ENCODE peak calls at places on chromosomes 6 and 20, in ten cellular contexts. W is mammary epithelial cell, Z is cardiac fibroblast, P is left ventricle myocardium inferior, G is astrocyte of the cerebellum, J is fibroblast of pulmonary artery, A is HAP-1, X is lower lobe of right lung, S is dorsolateral prefrontal cortex, R is A549. B is an unnamed sample.

GRCh38 chr6:36753671-36754485 is 56.3 kb downstream of the RAB44 start:
- DNase-seq in W (no peak), Z (no peak), P (no peak), G (no peak), J (no peak), A (no peak), X (no peak), S (no peak), R (no peak), B (no peak)

GRCh38 chr6:129281173-129281796 is 398.3 kb downstream of the LAMA2 start:
- DNase-seq in W (no peak), Z (no peak), P (no peak), G (no peak), J (no peak), A (no peak), X (no peak), S (no peak), R (no peak), B (no peak)

GRCh38 chr6:157762636-157763035 is 60.4 kb upstream of the SNX9 start:
- DNase-seq in W (no peak), Z (peak; percentile 22), P (no peak), G (no peak), J (peak; percentile 21), A (no peak), X (no peak), S (no peak), R (peak; percentile 21), B (peak; percentile 47)

GRCh38 chr6:40599580-40599979 is 12.4 kb upstream of the LRFN2 start:
- DNase-seq in W (peak; percentile 17), Z (no peak), P (no peak), G (no peak), J (peak; percentile 3), A (no peak), X (no peak), S (no peak), R (no peak), B (no peak)

GRCh38 chr6:114323784-114324183 is 19.0 kb downstream of the HS3ST5 start:
- DNase-seq in W (no peak), Z (no peak), P (no peak), G (no peak), J (no peak), A (no peak), X (no peak), S (no peak), R (no peak), B (no peak)

GRCh38 chr20:50762045-50762422 is 30.7 kb downstream of the PARD6B start:
- DNase-seq in W (no peak), Z (peak; percentile 27), P (no peak), G (no peak), J (peak; percentile 36), A (no peak), X (no peak), S (no peak), R (no peak), B (peak; percentile 35)

GRCh38 chr20:30511322-30512030 is 746.0 kb upstream of the DEFB115 start:
- DNase-seq in W (no peak), Z (no peak), P (no peak), G (no peak), J (no peak), A (no peak), X (no peak), S (no peak), R (no peak), B (no peak)

GRCh38 chr20:43961541-43962471 is 47.2 kb downstream of the TOX2 start:
- DNase-seq in W (no peak), Z (no peak), P (no peak), G (no peak), J (no peak), A (no peak), X (no peak), S (no peak), R (no peak), B (no peak)

GRCh38 chr20:62558779-62559178 is 83.0 kb upstream of the GATA5 start:
- DNase-seq in W (no peak), Z (no peak), P (peak; percentile 79), G (no peak), J (no peak), A (peak; percentile 34), X (no peak), S (no peak), R (no peak), B (no peak)

GRCh38 chr6:149990672-149991402 is 27.1 kb downstream of the ULBP1 start:
- DNase-seq in W (no peak), Z (no peak), P (no peak), G (no peak), J (no peak), A (peak; percentile 66), X (no peak), S (no peak), R (no peak), B (no peak)

GRCh38 chr6:130324657-130325056 is 41.2 kb upstream of the TMEM200A start:
- DNase-seq in W (peak; percentile 52), Z (peak; percentile 72), P (no peak), G (peak; percentile 58), J (peak; percentile 55), A (no peak), X (no peak), S (no peak), R (no peak), B (peak; percentile 85)

GRCh38 chr6:103908898-103909297 is 950.8 kb downstream of the HACE1 start:
- DNase-seq in W (no peak), Z (no peak), P (no peak), G (no peak), J (no peak), A (no peak), X (no peak), S (no peak), R (no peak), B (no peak)

GRCh38 chr6:3753228-3753795 is 1.8 kb upstream of the PXDC1 start:
- DNase-seq in W (no peak), Z (no peak), P (no peak), G (no peak), J (no peak), A (no peak), X (no peak), S (no peak), R (no peak), B (no peak)

GRCh38 chr6:84752118-84752850 is 12.1 kb downstream of the TBX18 start:
- DNase-seq in W (no peak), Z (peak; percentile 72), P (no peak), G (no peak), J (peak; percentile 82), A (no peak), X (no peak), S (no peak), R (peak; percentile 28), B (peak; percentile 63)

GRCh38 chr20:63167918-63168520 is 47.9 kb downstream of the YTHDF1 start:
- DNase-seq in W (no peak), Z (no peak), P (no peak), G (no peak), J (no peak), A (no peak), X (no peak), S (no peak), R (no peak), B (no peak)

GRCh38 chr6:85484941-85485340 is 35.1 kb downstream of the NT5E start:
- DNase-seq in W (no peak), Z (no peak), P (no peak), G (no peak), J (no peak), A (no peak), X (no peak), S (no peak), R (no peak), B (no peak)

GRCh38 chr6:2633763-2634150 is 117.0 kb downstream of the MYLK4 start:
- DNase-seq in W (no peak), Z (no peak), P (no peak), G (no peak), J (no peak), A (no peak), X (no peak), S (no peak), R (no peak), B (no peak)

GRCh38 chr6:5036309-5036708 is 32.5 kb upstream of the RPP40 start:
- DNase-seq in W (peak; percentile 19), Z (peak; percentile 23), P (no peak), G (no peak), J (peak; percentile 51), A (peak; percentile 40), X (no peak), S (no peak), R (peak; percentile 67), B (peak; percentile 32)

DNA sequence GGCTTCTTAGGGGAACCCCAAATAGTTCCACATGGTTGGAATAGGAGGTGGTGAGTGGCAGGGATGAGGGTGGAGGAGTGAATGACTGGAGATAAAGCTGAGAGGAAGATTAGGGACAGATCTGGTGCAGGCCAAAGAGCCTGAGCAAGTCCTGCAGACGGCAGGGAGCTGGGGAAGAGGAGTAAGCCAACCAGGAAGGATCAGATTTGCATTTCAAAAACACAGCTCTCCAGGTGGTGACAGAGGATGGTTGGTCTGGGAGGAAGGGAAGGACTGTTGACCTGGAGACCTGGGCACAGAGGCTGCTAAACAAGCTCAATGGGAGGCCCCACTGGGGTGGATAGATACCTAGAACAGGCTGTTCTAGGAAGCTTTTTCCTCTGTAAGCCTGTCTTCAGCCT is 56.8 kb upstream of the EPB41L1 start:
- DNase-seq in W (no peak), Z (no peak), P (no peak), G (no peak), J (no peak), A (no peak), X (no peak), S (no peak), R (no peak), B (no peak)
- H3K4me3 ChIP-seq in W (no peak overlapping the region), Z (no peak overlapping the region), P (no peak overlapping the region), G (no peak overlapping the region), J (no peak overlapping the region), A (no peak overlapping the region), X (no peak overlapping the region), S (no peak overlapping the region), R (no peak overlapping the region), B (no peak overlapping the region)

GRCh38 chr6:31935829-31936228 is 8.3 kb downstream of the C2 start:
- DNase-seq in W (no peak), Z (no peak), P (no peak), G (no peak), J (no peak), A (no peak), X (no peak), S (no peak), R (no peak), B (no peak)
- H3K4me3 ChIP-seq in W (no peak overlapping the region), Z (no peak overlapping the region), P (no peak overlapping the region), G (no peak overlapping the region), J (no peak overlapping the region), A (no peak overlapping the region), X (no peak overlapping the region), S (no peak overlapping the region), R (no peak overlapping the region), B (no peak overlapping the region)

GRCh38 chr20:3797592-3798404 is 1.7 kb downstream of the CDC25B start:
- DNase-seq in W (peak; percentile 56), Z (no peak), P (no peak), G (no peak), J (no peak), A (no peak), X (peak; percentile 34), S (no peak), R (no peak), B (no peak)
- H3K4me3 ChIP-seq in W (no peak overlapping the region), Z (peak overlapping the region; percentile 83), P (peak overlapping the region; percentile 71), G (peak overlapping the region; percentile 58), J (peak overlapping the region; percentile 93), A (peak overlapping the region; percentile 77), X (peak overlapping the region; percentile 79), S (peak overlapping the region; percentile 87), R (peak overlapping the region; percentile 84), B (peak overlapping the region; percentile 74)

DNA sequence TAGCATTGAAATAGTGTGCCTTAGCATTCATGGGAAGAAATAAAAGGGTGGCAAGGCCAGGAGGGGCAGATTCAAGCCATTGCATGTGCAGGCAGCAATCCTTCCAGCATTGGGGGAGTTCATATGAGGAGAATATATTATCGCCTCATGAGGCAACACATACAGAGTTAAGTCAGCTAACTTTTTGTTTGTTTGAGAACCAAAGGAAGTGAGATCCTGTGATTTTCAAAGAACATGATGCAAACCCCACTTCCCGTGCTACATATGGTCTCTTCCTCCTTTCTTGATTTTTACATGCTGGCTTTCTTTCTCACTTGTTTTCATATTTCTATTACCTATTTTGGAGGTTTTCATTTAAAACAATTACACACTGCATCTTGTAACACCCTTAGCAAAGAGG is 579.7 kb upstream of the ARID1B start:
- DNase-seq in W (no peak), Z (no peak), P (no peak), G (no peak), J (no peak), A (no peak), X (no peak), S (no peak), R (no peak), B (no peak)
- H3K4me3 ChIP-seq in W (no peak overlapping the region), Z (no peak overlapping the region), P (no peak overlapping the region), G (no peak overlapping the region), J (no peak overlapping the region), A (no peak overlapping the region), X (no peak overlapping the region), S (no peak overlapping the region), R (no peak overlapping the region), B (no peak overlapping the region)